ENCODE peak calls at places on chromosome 15, in four cellular contexts. C is HCT116, P is K562, T is H1. Z is an unnamed sample.

GRCh38 chr15:100682468-100682867 is 80.1 kb downstream of the ASB7 start:
- DNase-seq in P (no peak), C (no peak), T (no peak), Z (no peak)

GRCh38 chr15:25177955-25178801 is 223.4 kb downstream of the SNRPN start:
- DNase-seq in P (no peak), T (peak; percentile 16), C (no peak), Z (no peak)

GRCh38 chr15:43492673-43493601 is at the start of gene TP53BP1:
- DNase-seq in T (peak; percentile 95), P (peak; percentile 96), C (peak; percentile 85), Z (peak; percentile 89)

GRCh38 chr15:75786564-75786925 is 56.7 kb upstream of the UBE2Q2 start:
- DNase-seq in T (no peak), P (no peak), C (no peak), Z (no peak)

GRCh38 chr15:62945063-62945462 is 97.5 kb upstream of the TPM1 start:
- DNase-seq in T (no peak), C (no peak), P (no peak), Z (no peak)

GRCh38 chr15:99135194-99135593 is 30.3 kb downstream of the SYNM start:
- DNase-seq in T (no peak), P (no peak), C (no peak), Z (peak; percentile 61)

GRCh38 chr15:68564173-68564572 is 14.6 kb upstream of the CORO2B start:
- DNase-seq in P (no peak), C (no peak), T (no peak), Z (no peak)

GRCh38 chr15:82715003-82715402 is 5.3 kb upstream of the AP3B2 start:
- DNase-seq in P (no peak), C (no peak), T (no peak), Z (no peak)

GRCh38 chr15:51460796-51461195 is 119.3 kb downstream of the GLDN start:
- DNase-seq in P (no peak), T (no peak), C (no peak), Z (no peak)

GRCh38 chr15:65049418-65049840 is 4.2 kb downstream of the SLC51B start:
- DNase-seq in P (peak; percentile 100), T (peak; percentile 88), C (peak; percentile 84), Z (no peak)

GRCh38 chr15:75446146-75446545 is 5.3 kb downstream of the SIN3A start:
- DNase-seq in T (no peak), P (no peak), C (no peak), Z (no peak)

GRCh38 chr15:45642203-45642932 is 7.5 kb downstream of the SQOR start:
- DNase-seq in T (no peak), P (no peak), C (no peak), Z (no peak)

GRCh38 chr15:101652783-101653430 is 726 bp upstream of the TM2D3 start:
- DNase-seq in P (peak; percentile 56), C (no peak), T (no peak), Z (no peak)

GRCh38 chr15:84878504-84878903 is 6.0 kb upstream of the SLC28A1 start:
- DNase-seq in P (peak; percentile 62), C (peak; percentile 56), T (peak; percentile 77), Z (peak; percentile 22)

GRCh38 chr15:56468271-56468912 is 3.5 kb upstream of the MNS1 start:
- DNase-seq in C (no peak), P (no peak), T (no peak), Z (no peak)

GRCh38 chr15:51550841-51551240 is 71.7 kb downstream of the DMXL2 start:
- DNase-seq in T (no peak), P (no peak), C (no peak), Z (no peak)

GRCh38 chr15:58840048-58840447 is 68.9 kb downstream of the MINDY2 start:
- DNase-seq in C (no peak), T (no peak), P (no peak), Z (no peak)

GRCh38 chr15:52100807-52101206 is 11.8 kb downstream of the BCL2L10 start:
- DNase-seq in C (peak; percentile 35), P (peak; percentile 22), T (no peak), Z (no peak)

GRCh38 chr15:71496336-71496955 is 313.9 kb upstream of the NR2E3 start:
- DNase-seq in C (no peak), P (no peak), T (no peak), Z (no peak)

GRCh38 chr15:99558571-99558970 is 7.2 kb upstream of the MEF2A start:
- DNase-seq in P (no peak), C (no peak), T (no peak), Z (no peak)

GRCh38 chr15:98163319-98164030 is 203.0 kb downstream of the ARRDC4 start:
- DNase-seq in P (no peak), C (no peak), T (no peak), Z (no peak)

GRCh38 chr15:56739964-56740640 is 6.8 kb upstream of the ZNF280D start:
- DNase-seq in T (peak; percentile 51), P (no peak), C (peak; percentile 49), Z (peak; percentile 11)

GRCh38 chr15:95561463-95561862 is 769.0 kb upstream of the NR2F2 start:
- DNase-seq in T (no peak), C (no peak), P (no peak), Z (no peak)
- TF ChIP-seq FOSL1 in T (no peak), C (no peak), P (no peak), Z (no peak)

GRCh38 chr15:34262362-34262761 is 37.5 kb downstream of the EMC4 start:
- DNase-seq in C (no peak), P (no peak), T (no peak), Z (no peak)

GRCh38 chr15:34271493-34271892 is 46.7 kb downstream of the EMC4 start:
- DNase-seq in T (no peak), C (no peak), P (no peak), Z (peak; percentile 3)

GRCh38 chr15:34264070-34264469 is 39.3 kb downstream of the EMC4 start:
- DNase-seq in P (no peak), T (no peak), C (no peak), Z (no peak)

GRCh38 chr15:34266751-34267150 is 41.9 kb downstream of the EMC4 start:
- DNase-seq in C (no peak), P (no peak), T (no peak), Z (no peak)
- TF ChIP-seq FOSL1 in C (no peak), P (no peak), T (no peak), Z (no peak)

GRCh38 chr15:78909160-78909695 is 35.6 kb downstream of the CTSH start:
- DNase-seq in P (no peak), T (no peak), C (no peak), Z (no peak)

GRCh38 chr15:78906310-78906608 is 33.6 kb downstream of the MORF4L1 start:
- DNase-seq in C (no peak), T (no peak), P (no peak), Z (peak; percentile 30)

GRCh38 chr15:78904599-78905358 is 32.1 kb downstream of the MORF4L1 start:
- DNase-seq in P (no peak), C (no peak), T (no peak), Z (no peak)

GRCh38 chr15:78909791-78910228 is 35.0 kb downstream of the CTSH start:
- DNase-seq in C (peak; percentile 10), T (peak; percentile 79), P (peak; percentile 60), Z (peak; percentile 42)

DNA sequence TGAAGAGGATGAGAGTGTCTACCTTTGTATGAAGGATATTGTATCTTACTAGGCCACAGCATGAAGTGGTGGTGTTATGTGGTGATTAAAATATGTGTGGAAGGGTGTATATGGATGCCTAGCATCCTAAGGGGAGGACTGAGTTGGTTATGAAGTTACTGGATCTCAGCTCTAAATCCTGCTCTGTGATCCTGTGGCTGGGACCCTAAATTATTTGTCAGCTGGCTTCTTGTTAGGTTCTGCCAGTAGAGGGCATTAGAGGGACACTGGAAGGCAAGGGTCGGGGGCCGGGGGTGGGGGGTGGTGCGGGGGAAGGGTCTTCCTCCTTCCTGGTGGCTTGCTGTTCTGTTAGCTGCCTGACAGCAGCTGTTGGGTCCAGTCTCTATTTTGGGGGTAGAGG is 34.9 kb downstream of the MORF4L1 start:
- DNase-seq in C (no peak), P (peak; percentile 41), T (peak; percentile 54), Z (peak; percentile 31)
- TF ChIP-seq FOSL1 in C (no peak), P (no peak), T (no peak), Z (no peak)

DNA sequence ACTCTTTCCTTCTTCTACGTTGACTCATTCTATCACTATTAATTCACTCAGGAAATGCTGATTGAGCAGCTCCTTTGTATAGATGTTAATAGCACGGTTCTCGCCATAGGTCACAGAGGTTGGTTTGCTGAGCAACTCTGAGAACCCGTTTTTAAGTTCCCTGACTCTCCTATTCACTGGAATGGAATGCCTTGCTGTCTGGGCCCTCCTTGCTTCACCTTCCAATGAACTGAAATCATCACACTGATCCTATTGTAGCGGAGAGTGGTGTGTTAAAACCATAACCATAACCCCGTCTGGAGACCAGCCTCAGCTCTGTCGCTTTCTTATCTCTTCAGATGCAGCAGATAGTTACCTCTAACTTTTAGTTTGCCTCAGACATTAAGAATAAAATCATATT is 323.6 kb downstream of the GABRB3 start:
- DNase-seq in P (no peak), T (no peak), C (no peak), Z (no peak)
- TF ChIP-seq FOSL1 in P (no peak), T (no peak), C (no peak), Z (no peak)

DNA sequence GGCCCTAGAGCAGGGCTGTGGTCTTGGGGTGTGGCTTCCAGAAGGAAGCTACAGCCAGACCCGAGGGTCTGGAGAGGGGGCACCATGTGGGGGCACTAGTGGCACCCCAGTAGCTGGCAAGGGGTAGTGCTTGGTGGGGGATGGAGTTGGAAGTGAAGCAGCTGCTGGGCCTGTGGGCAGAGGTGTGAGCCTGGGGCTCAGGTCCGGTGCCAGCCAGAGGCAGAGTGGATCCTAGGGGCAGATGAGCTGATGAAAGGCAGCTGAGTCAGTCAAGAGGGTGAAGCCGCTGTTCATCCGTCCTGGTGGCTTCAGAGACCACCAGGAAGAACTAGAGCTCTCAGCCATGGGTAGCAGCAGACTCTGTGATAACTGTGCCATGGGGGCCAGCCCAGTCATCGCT is 172.6 kb downstream of the TBC1D2B start:
- DNase-seq in T (no peak), P (no peak), C (no peak), Z (no peak)
- TF ChIP-seq FOSL1 in T (no peak), P (no peak), C (no peak), Z (no peak)